ENCODE peak calls at places on chromosomes 13 and 19, in nine cellular contexts. A, W, R, N, X, I, M, Y and E are unnamed samples.

GRCh38 chr19:39752390-39752789 is 14.6 kb upstream of the CLC start:
- DNase-seq in A (no peak), W (no peak), R (no peak), N (no peak), X (no peak), I (no peak), M (no peak), Y (no peak), E (no peak)

GRCh38 chr13:109790071-109790470 is 3.7 kb upstream of the IRS2 start:
- DNase-seq in A (no peak), W (no peak), R (no peak), N (no peak), X (no peak), I (no peak), M (no peak), Y (no peak), E (no peak)

GRCh38 chr19:39554701-39555311 is 14.8 kb upstream of the EID2 start:
- DNase-seq in A (no peak), W (no peak), R (no peak), N (no peak), X (no peak), I (no peak), M (no peak), Y (no peak), E (no peak)

GRCh38 chr13:36275190-36276002 is 22.2 kb downstream of the CCDC169 start:
- DNase-seq in A (no peak), W (peak), R (peak), N (peak), X (peak), I (peak), M (peak), Y (no peak), E (no peak)

GRCh38 chr19:57566396-57567256 is 7.0 kb upstream of the ZNF550 start:
- DNase-seq in A (no peak), W (peak), R (peak), N (no peak), X (no peak), I (peak), M (no peak), Y (no peak), E (no peak)

GRCh38 chr13:100506154-100506553 is 82.4 kb downstream of the GGACT start:
- DNase-seq in A (no peak), W (no peak), R (no peak), N (no peak), X (no peak), I (no peak), M (no peak), Y (no peak), E (no peak)

GRCh38 chr13:29503041-29503837 is 92.2 kb downstream of the SLC7A1 start:
- DNase-seq in A (no peak), W (peak), R (no peak), N (no peak), X (peak), I (peak), M (no peak), Y (no peak), E (no peak)

GRCh38 chr13:39051157-39051556 is 12.9 kb downstream of the NHLRC3 start:
- DNase-seq in A (no peak), W (peak), R (peak), N (no peak), X (peak), I (peak), M (peak), Y (no peak), E (no peak)

GRCh38 chr19:37909661-37910199 is 2.7 kb downstream of the SIPA1L3 start:
- DNase-seq in A (no peak), W (no peak), R (no peak), N (no peak), X (no peak), I (no peak), M (no peak), Y (no peak), E (no peak)

GRCh38 chr19:46745521-46746280 is at the start of gene FKRP:
- DNase-seq in A (peak), W (no peak), R (no peak), N (no peak), X (peak), I (no peak), M (no peak), Y (peak), E (no peak)

GRCh38 chr13:110347535-110348308 is 40.6 kb downstream of the COL4A2 start:
- DNase-seq in A (no peak), W (peak), R (peak), N (no peak), X (peak), I (peak), M (peak), Y (peak), E (no peak)

GRCh38 chr13:51935326-51936171 is 73.8 kb downstream of the CCDC70 start:
- DNase-seq in A (peak), W (no peak), R (peak), N (no peak), X (peak), I (no peak), M (no peak), Y (no peak), E (no peak)

GRCh38 chr19:44304659-44305193 is at the start of gene ZNF235:
- DNase-seq in A (peak), W (peak), R (peak), N (peak), X (peak), I (peak), M (peak), Y (peak), E (peak)

DNA sequence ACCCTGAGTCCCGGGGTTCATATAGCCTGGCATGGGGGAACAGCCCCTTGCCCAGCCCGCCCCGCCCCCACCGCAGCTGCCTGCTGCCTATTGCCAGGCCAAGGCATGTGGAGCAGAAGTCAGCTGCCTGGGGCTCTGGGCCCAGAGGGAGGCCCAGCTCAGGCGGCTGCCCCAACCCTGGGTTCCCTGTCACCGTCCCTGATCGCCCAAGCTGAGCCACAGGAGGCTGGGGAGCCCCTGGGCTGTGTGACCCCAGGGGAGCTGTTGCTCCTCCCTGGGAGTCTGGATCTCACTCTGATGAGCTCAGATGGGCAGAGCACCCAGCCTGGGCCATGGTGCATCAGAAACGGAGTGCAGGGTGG is 1.4 kb downstream of the PLIN4 start:
- DNase-seq in A (no peak), W (no peak), R (peak), N (no peak), X (no peak), I (no peak), M (no peak), Y (no peak), E (no peak)
- H3K4me3 ChIP-seq in A (no peak), W (no peak), R (no peak), N (no peak), X (no peak), I (no peak), M (no peak), Y (no peak), E (no peak)

GRCh38 chr19:917323-918151 is at the start of gene KISS1R:
- DNase-seq in A (peak), W (no peak), R (peak), N (no peak), X (peak), I (peak), M (no peak), Y (no peak), E (no peak)
- TF ChIP-seq CTCF in A (no peak), W (peak), R (peak), N (peak), X (peak), I (peak), M (peak), Y (no peak), E (peak)

GRCh38 chr19:9000933-9001332 is 9.3 kb downstream of the MUC16 start:
- DNase-seq in A (no peak), W (no peak), R (no peak), N (no peak), X (no peak), I (no peak), M (no peak), Y (no peak), E (no peak)
- H3K4me3 ChIP-seq in A (no peak), W (no peak), R (no peak), N (no peak), X (no peak), I (no peak), M (no peak), Y (no peak), E (no peak)

GRCh38 chr19:27776524-27776923 is 1436.4 kb downstream of the UQCRFS1 start:
- DNase-seq in A (no peak), W (no peak), R (no peak), N (no peak), X (no peak), I (no peak), M (no peak), Y (no peak), E (no peak)

GRCh38 chr19:27775395-27775794 is 1437.6 kb downstream of the UQCRFS1 start:
- DNase-seq in A (no peak), W (no peak), R (no peak), N (no peak), X (peak), I (no peak), M (no peak), Y (no peak), E (no peak)

GRCh38 chr19:27777242-27777641 is 1435.7 kb downstream of the UQCRFS1 start:
- DNase-seq in A (no peak), W (no peak), R (no peak), N (no peak), X (no peak), I (no peak), M (no peak), Y (no peak), E (no peak)

GRCh38 chr19:27774827-27775226 is 1438.1 kb downstream of the UQCRFS1 start:
- DNase-seq in A (no peak), W (no peak), R (no peak), N (no peak), X (peak), I (no peak), M (no peak), Y (no peak), E (no peak)

DNA sequence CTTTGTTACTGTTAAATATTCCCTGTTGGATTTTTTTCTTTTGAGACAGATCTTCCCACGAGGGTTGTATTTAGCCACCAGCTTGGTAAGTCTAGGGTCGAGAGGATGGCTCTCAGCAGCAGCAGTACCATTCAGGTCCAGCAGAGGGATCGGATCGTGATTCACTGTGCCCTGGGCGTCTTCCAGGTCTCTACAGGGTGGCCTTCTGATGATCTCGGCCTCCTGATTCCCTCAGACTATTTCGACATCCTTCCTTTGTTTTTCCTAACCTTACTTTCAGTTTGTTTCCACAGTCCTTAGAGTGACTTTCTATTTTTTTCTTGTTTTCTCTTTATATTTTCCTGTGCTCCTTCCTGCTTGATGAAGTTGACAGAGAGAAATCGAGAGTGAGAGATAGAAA is 1436.9 kb downstream of the UQCRFS1 start:
- DNase-seq in A (no peak), W (peak), R (peak), N (no peak), X (peak), I (peak), M (no peak), Y (no peak), E (no peak)
- TF ChIP-seq CTCF in A (no peak), W (peak), R (peak), N (no peak), X (no peak), I (peak), M (peak), Y (no peak), E (no peak)

GRCh38 chr19:19619121-19619848 is 798 bp upstream of the PBX4 start:
- DNase-seq in A (no peak), W (no peak), R (no peak), N (no peak), X (no peak), I (no peak), M (no peak), Y (no peak), E (no peak)
- H3K4me3 ChIP-seq in A (no peak), W (peak), R (no peak), N (peak), X (peak), I (peak), M (peak), Y (peak), E (peak)

GRCh38 chr19:19026299-19026971 is 6.9 kb downstream of the SUGP2 start:
- DNase-seq in A (no peak), W (no peak), R (peak), N (no peak), X (no peak), I (peak), M (no peak), Y (no peak), E (peak)
- TF ChIP-seq CTCF in A (no peak), W (no peak), R (no peak), N (no peak), X (no peak), I (peak), M (peak), Y (no peak), E (peak)

GRCh38 chr19:50204081-50204428 is 633 bp downstream of the MYH14 start:
- DNase-seq in A (no peak), W (no peak), R (no peak), N (no peak), X (no peak), I (no peak), M (no peak), Y (no peak), E (no peak)
- H3K4me3 ChIP-seq in A (no peak), W (no peak), R (no peak), N (peak), X (no peak), I (no peak), M (no peak), Y (no peak), E (peak)